ENCODE peak calls at places on chromosomes 4 and X, in seven cellular contexts. T is hepatocyte; G is astrocyte; M is stimulated activated CD4-positive, alpha-beta T cell treated with anti-CD3 and anti-CD28 coated beads, Interleukin-4, amount 100 ng/mL, for 1 hour; I is H9; C is posterior vena cava; D is B cell. B is an unnamed sample.

GRCh38 chrX:124240422-124240821 is 92.0 kb upstream of the TEX13D start:
- DNase-seq in T (no peak), G (peak; percentile 54), M (no peak), I (no peak), C (no peak), D (no peak), B (no peak)

GRCh38 chr4:663438-664428 is 10.3 kb downstream of the ATP5ME start:
- DNase-seq in T (peak; percentile 82), G (no peak), M (peak; percentile 78), I (peak; percentile 82), C (peak; percentile 90), D (peak; percentile 85), B (peak; percentile 38)

GRCh38 chr4:69194166-69194565 is 20.4 kb downstream of the UGT2B11 start:
- DNase-seq in T (no peak), G (no peak), M (no peak), I (no peak), C (no peak), D (no peak), B (no peak)

GRCh38 chr4:102692474-102692873 is 68.3 kb downstream of the MANBA start:
- DNase-seq in T (no peak), G (no peak), M (no peak), I (no peak), C (no peak), D (no peak), B (no peak)

GRCh38 chr4:138037716-138038115 is 204.4 kb downstream of the SLC7A11 start:
- DNase-seq in T (peak; percentile 32), G (peak; percentile 36), M (no peak), I (no peak), C (no peak), D (no peak), B (no peak)

GRCh38 chrX:132776486-132777210 is 181.8 kb downstream of the HS6ST2 start:
- DNase-seq in T (no peak), G (no peak), M (no peak), I (no peak), C (no peak), D (no peak), B (no peak)

GRCh38 chr4:53586121-53586816 is 5.0 kb downstream of the LNX1 start:
- DNase-seq in T (no peak), G (peak; percentile 95), M (no peak), I (no peak), C (no peak), D (no peak), B (no peak)

GRCh38 chr4:84698962-84699671 is 116.2 kb downstream of the CDS1 start:
- DNase-seq in T (peak; percentile 46), G (no peak), M (no peak), I (no peak), C (no peak), D (no peak), B (no peak)

GRCh38 chr4:966266-967112 is 6.9 kb downstream of the DGKQ start:
- DNase-seq in T (no peak), G (no peak), M (no peak), I (no peak), C (no peak), D (no peak), B (no peak)

GRCh38 chrX:111837226-111837625 is 38.8 kb upstream of the TRPC5OS start:
- DNase-seq in T (no peak), G (no peak), M (no peak), I (no peak), C (no peak), D (no peak), B (peak; percentile 29)

GRCh38 chr4:13166214-13166613 is 317.9 kb downstream of the RAB28 start:
- DNase-seq in T (no peak), G (peak; percentile 77), M (no peak), I (no peak), C (no peak), D (no peak), B (no peak)

GRCh38 chrX:97199501-97199900 is 315.8 kb downstream of the RPA4 start:
- DNase-seq in T (peak; percentile 5), G (no peak), M (no peak), I (no peak), C (no peak), D (no peak), B (no peak)

GRCh38 chr4:13642163-13642562 is 14.6 kb upstream of the BOD1L1 start:
- DNase-seq in T (no peak), G (peak; percentile 52), M (no peak), I (no peak), C (no peak), D (no peak), B (no peak)

GRCh38 chrX:126900937-126901336 is 81.4 kb downstream of the PRR32 start:
- DNase-seq in T (no peak), G (no peak), M (no peak), I (no peak), C (no peak), D (no peak), B (no peak)

GRCh38 chrX:57528670-57529255 is 63.0 kb upstream of the ZXDB start:
- DNase-seq in T (peak; percentile 8), G (no peak), M (peak; percentile 3), I (peak; percentile 38), C (no peak), D (peak; percentile 10), B (peak; percentile 51)

GRCh38 chr4:48410812-48411211 is 69.5 kb downstream of the SLAIN2 start:
- DNase-seq in T (no peak), G (no peak), M (no peak), I (no peak), C (no peak), D (no peak), B (no peak)

GRCh38 chrX:132227383-132228112 is 8.3 kb upstream of the RAP2C start:
- DNase-seq in T (no peak), G (no peak), M (no peak), I (no peak), C (no peak), D (no peak), B (no peak)

GRCh38 chr4:1305261-1305711 is 15.6 kb downstream of the MAEA start:
- DNase-seq in T (no peak), G (no peak), M (no peak), I (no peak), C (no peak), D (no peak), B (no peak)

GRCh38 chrX:10031743-10032142 is 64.6 kb downstream of the CLDN34 start:
- DNase-seq in T (no peak), G (no peak), M (no peak), I (no peak), C (no peak), D (peak; percentile 11), B (no peak)

GRCh38 chr4:74755486-74755885 is 38.8 kb downstream of the BTC start:
- DNase-seq in T (no peak), G (no peak), M (no peak), I (no peak), C (no peak), D (no peak), B (no peak)

GRCh38 chr4:89329280-89329679 is 21.7 kb upstream of the GPRIN3 start:
- DNase-seq in T (no peak), G (no peak), M (no peak), I (no peak), C (no peak), D (no peak), B (no peak)

GRCh38 chr4:140357868-140358267 is 15.6 kb upstream of the SCOC start:
- DNase-seq in T (no peak), G (no peak), M (no peak), I (no peak), C (no peak), D (no peak), B (peak; percentile 43)

GRCh38 chr4:66693694-66694093 is 851.6 kb downstream of the CENPC start:
- DNase-seq in T (no peak), G (peak; percentile 67), M (no peak), I (no peak), C (no peak), D (no peak), B (peak; percentile 51)